ENCODE peak calls at places on chromosomes 16 and 17, in five cellular contexts. Q is uterus, Z is mucosa of descending colon, P is A673, B is G401. X is an unnamed sample.

GRCh38 chr17:37292429-37293139 is 83.2 kb upstream of the C17orf78 start:
- DNase-seq in P (peak; percentile 46), Q (no peak), Z (no peak), B (no peak), X (no peak)

GRCh38 chr17:21360048-21360447 is 16.1 kb upstream of the KCNJ12 start:
- DNase-seq in Z (no peak), B (no peak), Q (no peak), P (no peak), X (no peak)

GRCh38 chr16:57612494-57612893 is 15.9 kb upstream of the ADGRG1 start:
- DNase-seq in Z (no peak), B (no peak), P (no peak), Q (no peak), X (peak; percentile 60)

GRCh38 chr17:13931111-13931526 is 138.2 kb upstream of the COX10 start:
- DNase-seq in Z (no peak), Q (peak; percentile 18), P (no peak), B (peak; percentile 8), X (no peak)

GRCh38 chr17:78133971-78134898 is 3.7 kb downstream of the TMC8 start:
- DNase-seq in B (peak; percentile 44), Q (no peak), Z (peak; percentile 79), P (peak; percentile 70), X (peak; percentile 95)

GRCh38 chr16:88317619-88317977 is 65.2 kb upstream of the ZNF469 start:
- DNase-seq in B (no peak), Z (no peak), P (no peak), Q (peak; percentile 63), X (no peak)

GRCh38 chr16:88705746-88706287 is 391 bp downstream of the RNF166 start:
- DNase-seq in Z (peak; percentile 55), Q (no peak), P (no peak), B (no peak), X (peak; percentile 89)

GRCh38 chr17:40016692-40017000 is 1.4 kb downstream of the CSF3 start:
- DNase-seq in Z (peak; percentile 21), B (no peak), Q (no peak), P (no peak), X (no peak)

GRCh38 chr17:21043296-21044232 is 753 bp upstream of the USP22 start:
- DNase-seq in B (peak; percentile 99), P (peak; percentile 99), Q (peak; percentile 97), Z (peak; percentile 97), X (peak; percentile 99)

GRCh38 chr17:32191306-32191705 is 49.0 kb downstream of the RHOT1 start:
- DNase-seq in P (no peak), Q (no peak), B (no peak), Z (no peak), X (no peak)

GRCh38 chr17:48718162-48718780 is 4.0 kb downstream of the PRAC1 start:
- DNase-seq in Z (peak; percentile 51), Q (no peak), B (no peak), P (peak; percentile 75), X (no peak)

GRCh38 chr16:50802000-50802399 is 60.1 kb downstream of the CYLD start:
- DNase-seq in P (no peak), Q (no peak), Z (no peak), B (peak; percentile 9), X (no peak)

GRCh38 chr16:8920676-8921625 is 38.8 kb downstream of the LITAFD start:
- DNase-seq in Q (no peak), B (no peak), Z (no peak), P (no peak), X (no peak)

GRCh38 chr17:2433696-2434095 is 32.8 kb upstream of the MNT start:
- DNase-seq in P (no peak), Q (no peak), Z (no peak), B (no peak), X (no peak)